ENCODE peak calls at places on chromosomes 16 and 17, in six cellular contexts. M is colonic mucosa; S is CD8-positive, alpha-beta T cell; O is pancreas; G is DND-41; R is fibroblast of lung. E is an unnamed sample.

GRCh38 chr17:8100149-8100548 is 12.6 kb upstream of the ALOX12B start:
- DNase-seq in M (no peak), S (no peak), O (no peak), G (no peak), R (no peak), E (no peak)

GRCh38 chr17:77282524-77283515 is 142.1 kb downstream of the SEC14L1 start:
- DNase-seq in M (peak; percentile 85), S (no peak), O (peak; percentile 68), G (no peak), R (peak; percentile 62), E (no peak)

GRCh38 chr16:87848676-87849345 is 20.5 kb downstream of the SLC7A5 start:
- DNase-seq in M (no peak), S (no peak), O (no peak), G (no peak), R (no peak), E (no peak)

GRCh38 chr17:876272-876671 is 94.1 kb downstream of the MRM3 start:
- DNase-seq in M (no peak), S (peak; percentile 13), O (no peak), G (peak; percentile 27), R (no peak), E (no peak)

GRCh38 chr17:63451150-63451549 is 5.0 kb upstream of the CYB561 start:
- DNase-seq in M (no peak), S (no peak), O (no peak), G (no peak), R (no peak), E (no peak)

GRCh38 chr17:6661464-6661848 is 9.9 kb downstream of the C17orf100 start:
- DNase-seq in M (no peak), S (no peak), O (no peak), G (no peak), R (no peak), E (no peak)

GRCh38 chr17:82113422-82113821 is 15.4 kb upstream of the FASN start:
- DNase-seq in M (no peak), S (no peak), O (no peak), G (no peak), R (no peak), E (no peak)

GRCh38 chr17:82243648-82244412 is 15.0 kb downstream of the SLC16A3 start:
- DNase-seq in M (no peak), S (no peak), O (peak; percentile 25), G (no peak), R (no peak), E (no peak)

GRCh38 chr17:62715882-62716390 is 88.5 kb downstream of the MRC2 start:
- DNase-seq in M (no peak), S (no peak), O (no peak), G (no peak), R (no peak), E (no peak)

DNA sequence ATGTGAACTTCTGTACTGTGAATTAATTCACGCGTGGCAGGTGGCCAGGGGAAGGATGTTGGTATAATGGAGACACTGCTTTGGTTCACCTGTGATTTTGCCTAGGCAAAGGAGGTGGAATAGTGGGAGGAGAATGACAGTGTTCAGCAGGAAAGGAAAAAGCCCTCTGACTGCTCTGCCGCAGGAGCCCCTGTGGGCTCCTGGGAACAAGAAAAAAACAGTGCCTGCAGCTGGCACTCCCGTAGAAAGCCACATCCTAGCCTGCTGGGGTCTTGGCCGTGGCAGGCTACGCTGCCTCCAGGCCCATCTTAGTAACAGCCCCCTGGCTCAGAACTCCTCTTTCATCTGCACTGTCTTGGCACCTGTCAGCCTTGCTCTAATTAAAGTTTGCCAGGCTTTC is 20.6 kb downstream of the ADORA2B start:
- DNase-seq in M (no peak), S (no peak), O (no peak), G (peak; percentile 64), R (no peak), E (no peak)
- H3K4me3 ChIP-seq in M (no peak overlapping the region), S (no peak overlapping the region), O (no peak overlapping the region), G (no peak overlapping the region), R (no peak overlapping the region), E (no peak overlapping the region)

GRCh38 chr17:40629850-40630249 is 17.8 kb downstream of the SMARCE1 start:
- DNase-seq in M (no peak), S (no peak), O (no peak), G (no peak), R (no peak), E (no peak)

GRCh38 chr17:40637931-40638330 is 9.7 kb downstream of the SMARCE1 start:
- DNase-seq in M (no peak), S (no peak), O (no peak), G (no peak), R (no peak), E (no peak)

GRCh38 chr17:40632206-40632605 is 15.4 kb downstream of the SMARCE1 start:
- DNase-seq in M (no peak), S (no peak), O (no peak), G (no peak), R (no peak), E (no peak)

GRCh38 chr17:40633871-40634270 is 13.7 kb downstream of the SMARCE1 start:
- DNase-seq in M (no peak), S (no peak), O (no peak), G (no peak), R (no peak), E (no peak)
- H3K36me3 ChIP-seq in M (peaks cover 21% of the 10 kb centered on the region), S (peaks cover 54% of the 10 kb centered on the region), O (peaks cover 48% of the 10 kb centered on the region), G (peaks cover 100% of the 10 kb centered on the region), R (peaks cover 10% of the 10 kb centered on the region), E (peaks cover 50% of the 10 kb centered on the region)

GRCh38 chr16:12259258-12259657 is 282.7 kb downstream of the SNX29 start:
- DNase-seq in M (no peak), S (no peak), O (no peak), G (no peak), R (no peak), E (no peak)
- H3K4me3 ChIP-seq in M (no peak overlapping the region), S (no peak overlapping the region), O (no peak overlapping the region), G (no peak overlapping the region), R (no peak overlapping the region), E (no peak overlapping the region)

GRCh38 chr17:58741121-58741625 is 14.5 kb upstream of the PPM1E start:
- DNase-seq in M (no peak), S (no peak), O (no peak), G (no peak), R (peak; percentile 54), E (no peak)
- H3K36me3 ChIP-seq in M (no peaks in the 10 kb centered on the region), S (no peaks in the 10 kb centered on the region), O (no peaks in the 10 kb centered on the region), G (no peaks in the 10 kb centered on the region), R (no peaks in the 10 kb centered on the region), E (no peaks in the 10 kb centered on the region)

E was measured in CD8-positive, alpha-beta memory T cell.